ENCODE peak calls at places on chromosomes 7 and 10, in seven cellular contexts. L is body of pancreas, M is thyroid gland, N is NB4, D is transverse colon, K is IMR-90, J is A549. W is an unnamed sample.

GRCh38 chr10:28841625-28842024 is 164.3 kb downstream of the BAMBI start:
- DNase-seq in L (no peak), M (no peak), N (no peak), D (no peak), K (peak), J (peak), W (no peak)

GRCh38 chr7:711967-712600 is 14.4 kb upstream of the DNAAF5 start:
- DNase-seq in L (no peak), M (no peak), N (no peak), D (no peak), K (no peak), J (no peak), W (no peak)

GRCh38 chr7:134593530-134594392 is 44.9 kb downstream of the AKR1B15 start:
- DNase-seq in L (peak), M (peak), N (peak), D (peak), K (peak), J (peak), W (peak)

GRCh38 chr10:78630944-78631838 is 437.6 kb upstream of the ZMIZ1 start:
- DNase-seq in L (no peak), M (no peak), N (no peak), D (no peak), K (peak), J (no peak), W (no peak)

GRCh38 chr7:145169908-145170307 is 334.1 kb upstream of the TPK1 start:
- DNase-seq in L (no peak), M (no peak), N (peak), D (no peak), K (no peak), J (peak), W (no peak)

GRCh38 chr7:964401-965231 is 10.1 kb upstream of the ADAP1 start:
- DNase-seq in L (no peak), M (no peak), N (no peak), D (no peak), K (peak), J (peak), W (peak)

GRCh38 chr10:99435986-99436633 is 5.7 kb upstream of the GOT1 start:
- DNase-seq in L (no peak), M (no peak), N (peak), D (no peak), K (peak), J (peak), W (no peak)

GRCh38 chr10:77774940-77775391 is 137.4 kb upstream of the KCNMA1 start:
- DNase-seq in L (no peak), M (no peak), N (no peak), D (no peak), K (peak), J (no peak), W (no peak)

GRCh38 chr7:107982918-107983389 is 20.0 kb downstream of the LAMB1 start:
- DNase-seq in L (no peak), M (peak), N (no peak), D (no peak), K (peak), J (peak), W (no peak)

GRCh38 chr7:155590215-155591023 is 44.1 kb upstream of the CNPY1 start:
- DNase-seq in L (peak), M (no peak), N (peak), D (peak), K (peak), J (no peak), W (peak)

GRCh38 chr10:14653271-14654161 is 121.2 kb downstream of the FAM107B start:
- DNase-seq in L (peak), M (peak), N (peak), D (no peak), K (peak), J (peak), W (peak)

GRCh38 chr10:103676851-103677417 is 178.4 kb downstream of the SH3PXD2A start:
- DNase-seq in L (peak), M (no peak), N (no peak), D (no peak), K (peak), J (no peak), W (no peak)

GRCh38 chr10:98309366-98310355 is 41.7 kb upstream of the LOXL4 start:
- DNase-seq in L (peak), M (peak), N (peak), D (peak), K (peak), J (peak), W (peak)

GRCh38 chr10:104109908-104110662 is 11.9 kb upstream of the SFR1 start:
- DNase-seq in L (no peak), M (no peak), N (peak), D (no peak), K (peak), J (peak), W (no peak)

GRCh38 chr10:77532068-77532467 is 105.5 kb downstream of the KCNMA1 start:
- DNase-seq in L (no peak), M (no peak), N (no peak), D (no peak), K (peak), J (no peak), W (peak)

GRCh38 chr7:13291010-13291409 is 603.6 kb downstream of the ARL4A start:
- DNase-seq in L (no peak), M (no peak), N (no peak), D (no peak), K (no peak), J (no peak), W (no peak)

GRCh38 chr10:116620423-116621400 is at the start of gene PNLIPRP2:
- DNase-seq in L (peak), M (no peak), N (no peak), D (peak), K (no peak), J (no peak), W (no peak)

GRCh38 chr7:41476117-41476803 is 226.6 kb downstream of the INHBA start:
- DNase-seq in L (no peak), M (no peak), N (no peak), D (no peak), K (no peak), J (no peak), W (no peak)

GRCh38 chr10:131870831-131871672 is 29.8 kb upstream of the PPP2R2D start:
- DNase-seq in L (no peak), M (no peak), N (no peak), D (no peak), K (peak), J (no peak), W (no peak)

GRCh38 chr10:91220954-91221696 is 662 bp downstream of the PCGF5 start:
- DNase-seq in L (peak), M (peak), N (peak), D (peak), K (peak), J (peak), W (peak)

GRCh38 chr7:117666019-117666418 is 186.2 kb downstream of the CFTR start:
- DNase-seq in L (no peak), M (no peak), N (no peak), D (no peak), K (peak), J (peak), W (peak)

GRCh38 chr10:77626266-77626935 is 11.2 kb downstream of the KCNMA1 start:
- DNase-seq in L (no peak), M (no peak), N (no peak), D (no peak), K (no peak), J (no peak), W (no peak)

GRCh38 chr10:62471718-62472117 is 97.5 kb downstream of the ZNF365 start:
- DNase-seq in L (no peak), M (no peak), N (no peak), D (no peak), K (peak), J (no peak), W (no peak)

GRCh38 chr7:129169171-129169643 is 19.2 kb upstream of the SMO start:
- DNase-seq in L (peak), M (peak), N (peak), D (peak), K (no peak), J (no peak), W (no peak)

GRCh38 chr7:129169705-129170319 is 18.6 kb upstream of the SMO start:
- DNase-seq in L (no peak), M (no peak), N (no peak), D (no peak), K (no peak), J (no peak), W (no peak)

GRCh38 chr7:129168219-129168991 is 20.0 kb upstream of the SMO start:
- DNase-seq in L (no peak), M (no peak), N (no peak), D (no peak), K (no peak), J (no peak), W (no peak)

GRCh38 chr7:129166745-129167144 is 21.7 kb upstream of the SMO start:
- DNase-seq in L (no peak), M (no peak), N (no peak), D (no peak), K (no peak), J (no peak), W (no peak)

DNA sequence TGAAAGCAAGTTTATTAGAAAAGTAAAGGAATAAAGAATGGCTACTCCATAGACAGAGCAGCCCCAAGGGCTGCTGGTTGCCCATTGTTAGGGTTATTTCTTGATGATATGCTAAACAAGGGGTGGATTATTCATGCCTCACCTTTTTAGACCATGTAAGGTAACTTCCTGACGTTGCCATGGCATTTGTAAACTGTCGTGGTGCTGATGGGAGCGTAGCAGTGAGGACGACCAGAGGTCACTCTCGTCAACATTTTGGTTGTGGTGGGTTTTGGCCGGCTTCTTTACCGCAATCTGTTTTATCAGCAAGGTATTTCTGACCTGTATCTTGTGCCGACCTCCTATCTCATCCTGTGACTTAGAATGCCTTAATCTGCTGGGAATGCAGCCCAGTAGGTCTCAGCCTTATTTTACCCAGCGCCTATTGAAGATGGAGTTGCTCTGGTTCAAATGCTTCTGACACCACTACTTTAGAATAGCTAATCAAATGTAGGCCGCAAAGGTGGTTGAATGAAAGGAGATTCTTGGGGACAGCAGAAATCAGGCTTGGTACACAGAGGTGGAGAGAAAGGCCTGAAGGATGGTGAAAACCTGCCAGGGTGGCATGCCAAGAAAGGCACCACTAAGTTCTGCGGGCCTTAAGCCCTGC is 17.9 kb upstream of the SMO start:
- DNase-seq in L (no peak), M (no peak), N (no peak), D (no peak), K (no peak), J (no peak), W (no peak)
- TF ChIP-seq POLR2A in L (no peak), M (no peak), N (no peak), D (no peak), K (no peak), J (no peak), W (no peak)

GRCh38 chr10:44334621-44335184 is 50.2 kb downstream of the CXCL12 start:
- DNase-seq in L (peak), M (no peak), N (no peak), D (no peak), K (peak), J (no peak), W (peak)
- TF ChIP-seq POLR2A in L (no peak), M (no peak), N (no peak), D (no peak), K (no peak), J (no peak), W (no peak)

DNA sequence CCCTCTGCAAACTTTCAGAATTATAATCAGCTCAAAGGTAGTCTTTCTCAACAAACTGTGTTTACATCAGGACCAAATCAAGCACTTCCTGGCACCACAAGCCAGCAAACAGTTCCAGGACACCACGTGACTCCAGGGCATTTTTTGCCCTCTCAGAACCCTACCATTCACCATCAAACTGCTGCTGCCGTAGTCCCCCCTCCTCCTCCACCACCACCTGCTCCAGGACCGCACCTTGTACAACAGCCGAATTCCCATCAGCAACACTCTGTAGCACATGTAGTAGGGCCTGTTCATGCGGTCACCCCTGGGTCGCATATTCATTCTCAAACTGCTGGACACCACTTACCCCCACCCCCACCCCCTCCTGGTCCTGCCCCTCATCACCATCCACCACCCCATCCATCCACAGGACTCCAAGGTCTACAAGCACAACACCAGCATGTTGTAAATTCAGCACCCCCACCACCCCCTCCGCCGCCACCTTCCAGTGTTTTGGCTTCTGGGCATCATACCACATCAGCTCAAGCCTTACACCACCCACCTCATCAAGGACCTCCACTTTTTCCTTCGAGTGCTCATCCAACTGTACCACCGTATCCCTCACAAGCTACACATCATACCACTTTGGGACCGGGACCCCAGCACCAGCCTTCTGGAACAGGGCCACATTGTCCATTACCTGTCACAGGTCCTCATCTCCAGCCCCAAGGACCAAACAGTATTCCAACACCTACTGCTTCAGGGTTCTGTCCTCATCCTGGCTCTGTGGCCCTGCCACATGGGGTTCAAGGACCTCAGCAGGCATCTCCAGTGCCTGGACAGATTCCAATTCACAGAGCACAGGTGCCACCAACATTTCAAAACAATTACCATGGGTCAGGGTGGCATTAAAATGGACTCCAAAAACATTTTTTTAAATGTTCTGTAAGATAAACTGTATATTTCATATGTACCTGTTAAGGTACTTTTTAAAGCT is 98.7 kb downstream of the KMT2E start:
- DNase-seq in L (peak), M (no peak), N (no peak), D (no peak), K (no peak), J (no peak), W (no peak)
- TF ChIP-seq POLR2A in L (no peak), M (no peak), N (no peak), D (no peak), K (no peak), J (no peak), W (no peak)

GRCh38 chr7:48091506-48092433 is 2.7 kb downstream of the UPP1 start:
- DNase-seq in L (no peak), M (no peak), N (no peak), D (no peak), K (no peak), J (no peak), W (no peak)

GRCh38 chr7:48088559-48089414 is at the start of gene UPP1:
- DNase-seq in L (peak), M (peak), N (peak), D (peak), K (peak), J (peak), W (peak)

GRCh38 chr7:48087349-48087748 is 1.7 kb upstream of the UPP1 start:
- DNase-seq in L (no peak), M (no peak), N (peak), D (no peak), K (peak), J (no peak), W (no peak)

GRCh38 chr7:48089415-48089975 is 430 bp downstream of the UPP1 start:
- DNase-seq in L (peak), M (peak), N (no peak), D (peak), K (no peak), J (no peak), W (peak)

DNA sequence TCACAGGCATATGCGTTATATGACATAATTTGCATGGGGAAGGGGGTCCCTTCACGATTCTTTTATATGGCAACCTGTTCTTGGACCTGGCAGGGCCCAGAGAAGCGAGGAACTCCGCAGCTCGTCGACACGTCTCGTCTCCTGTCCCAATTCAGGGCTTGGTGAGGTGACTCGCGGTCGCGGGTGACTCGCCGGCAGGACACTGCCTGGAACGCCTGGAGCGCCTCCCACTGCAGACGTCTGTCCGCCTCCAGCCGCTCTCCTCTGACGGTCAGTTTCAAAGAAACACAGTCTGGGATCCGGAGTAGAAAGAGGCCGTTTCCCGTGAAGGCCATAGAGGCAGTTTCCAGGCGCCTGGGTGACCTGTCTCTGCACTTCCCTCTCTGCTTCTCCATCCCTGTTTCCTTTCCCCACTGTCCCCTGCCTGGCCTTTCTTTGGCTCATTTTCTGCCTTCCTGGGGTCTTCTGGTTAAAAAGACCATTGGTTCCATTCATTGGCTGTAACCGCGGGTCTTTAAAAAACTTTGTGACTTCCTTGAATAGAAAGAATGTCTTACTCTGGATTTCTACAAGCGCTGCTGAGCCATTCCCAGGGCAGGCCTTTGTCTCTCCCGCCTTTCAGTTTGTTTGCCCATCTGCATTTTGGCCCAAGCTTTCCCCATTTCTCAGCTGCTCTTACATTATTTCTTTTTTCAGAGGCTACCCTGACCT is 1.2 kb downstream of the UPP1 start:
- DNase-seq in L (peak), M (peak), N (no peak), D (peak), K (peak), J (peak), W (peak)
- TF ChIP-seq POLR2A in L (peak), M (peak), N (no peak), D (no peak), K (peak), J (no peak), W (no peak)

GRCh38 chr10:27155073-27155754 is at the start of gene MASTL:
- DNase-seq in L (peak), M (peak), N (peak), D (peak), K (peak), J (peak), W (peak)
- TF ChIP-seq POLR2A in L (peak), M (peak), N (peak), D (peak), K (peak), J (peak), W (peak)

GRCh38 chr7:151058766-151059361 is 525 bp upstream of the SLC4A2 start:
- DNase-seq in L (peak), M (no peak), N (peak), D (no peak), K (no peak), J (peak), W (no peak)
- TF ChIP-seq POLR2A in L (no peak), M (no peak), N (no peak), D (no peak), K (no peak), J (no peak), W (no peak)

W was measured in H54.